ENCODE peak calls at places on chromosomes 13 and 19, in ten cellular contexts. R is progenitor cell of endocrine pancreas, P is endothelial cell, B is WERI-Rb-1, L is neural crest cell, J is fibroblast of the aortic adventitia, W is uterus, E is RWPE1, V is Calu3, S is AG10803. O is an unnamed sample.

GRCh38 chr19:752652-753517 is 2.0 kb downstream of the MISP start:
- DNase-seq in J (peak; percentile 83), V (peak; percentile 87), L (no peak), R (peak; percentile 43), P (no peak), B (no peak), E (peak; percentile 95), W (no peak), S (peak; percentile 83), O (no peak)

GRCh38 chr13:113432509-113433270 is 20.6 kb downstream of the ADPRHL1 start:
- DNase-seq in W (no peak), R (no peak), J (no peak), B (peak; percentile 95), L (no peak), S (no peak), P (no peak), V (no peak), E (no peak), O (no peak)

GRCh38 chr13:109200556-109200955 is 571.1 kb downstream of the MYO16 start:
- DNase-seq in W (no peak), P (no peak), S (no peak), R (no peak), L (no peak), J (no peak), E (no peak), V (no peak), B (no peak), O (no peak)

GRCh38 chr13:78660130-78660857 is 1.3 kb upstream of the OBI1 start:
- DNase-seq in P (peak; percentile 25), V (no peak), L (no peak), S (peak; percentile 3), B (no peak), J (peak; percentile 14), R (no peak), W (no peak), E (no peak), O (peak; percentile 63)

GRCh38 chr13:27259831-27260230 is 8.5 kb downstream of the RPL21 start:
- DNase-seq in W (no peak), L (no peak), B (no peak), S (no peak), P (no peak), J (no peak), R (no peak), V (no peak), E (no peak), O (no peak)

GRCh38 chr19:35544110-35544802 is 1.2 kb upstream of the TMEM147 start:
- DNase-seq in W (no peak), L (no peak), V (no peak), J (no peak), E (no peak), R (no peak), P (no peak), B (no peak), S (no peak), O (no peak)

GRCh38 chr19:33675501-33676124 is 53.9 kb downstream of the CHST8 start:
- DNase-seq in S (no peak), V (no peak), R (no peak), E (no peak), W (no peak), P (no peak), J (no peak), B (peak; percentile 69), L (no peak), O (no peak)

GRCh38 chr19:5293607-5294089 is 47.0 kb downstream of the PTPRS start:
- DNase-seq in B (peak; percentile 84), R (peak; percentile 37), L (peak; percentile 61), J (peak; percentile 30), E (no peak), S (peak; percentile 56), V (no peak), P (peak; percentile 42), W (peak; percentile 43), O (peak; percentile 83)

DNA sequence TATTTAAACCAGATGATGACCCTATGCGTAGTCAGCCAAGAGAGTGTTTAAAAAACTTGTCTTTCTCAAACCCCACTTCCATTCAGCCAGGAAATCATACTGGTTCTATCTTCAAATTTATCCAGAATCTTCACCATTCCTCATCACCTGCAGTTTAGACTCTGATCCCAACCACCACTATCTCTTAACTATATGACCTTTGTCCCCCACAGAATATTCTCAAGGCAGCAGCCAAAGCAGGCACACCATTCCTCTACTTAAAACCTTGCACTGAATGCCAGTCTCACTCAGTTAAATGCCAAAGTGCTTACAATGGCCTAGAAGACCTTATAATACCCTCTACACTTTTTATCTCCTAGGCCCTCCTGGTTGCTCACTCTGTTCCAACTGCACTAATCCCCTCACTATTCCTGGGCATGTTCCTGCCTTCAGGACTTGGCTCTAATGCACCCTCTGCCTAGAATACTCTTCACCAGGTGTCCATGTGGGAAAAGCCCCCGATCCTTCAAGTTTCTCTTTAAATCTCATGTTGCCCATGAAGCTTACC is 10.1 kb downstream of the SUCLA2 start:
- DNase-seq in L (no peak), W (no peak), P (no peak), V (no peak), S (no peak), R (no peak), B (no peak), E (no peak), J (no peak), O (no peak)
- TF ChIP-seq CTCF in L (no peak), W (no peak), P (no peak), V (no peak), S (no peak), R (no peak), B (no peak), E (no peak), J (no peak), O (no peak)

GRCh38 chr13:52868190-52868589 is 19.8 kb upstream of the PCDH8 start:
- DNase-seq in V (no peak), B (no peak), L (no peak), R (no peak), E (no peak), W (no peak), J (no peak), S (no peak), P (no peak), O (no peak)

DNA sequence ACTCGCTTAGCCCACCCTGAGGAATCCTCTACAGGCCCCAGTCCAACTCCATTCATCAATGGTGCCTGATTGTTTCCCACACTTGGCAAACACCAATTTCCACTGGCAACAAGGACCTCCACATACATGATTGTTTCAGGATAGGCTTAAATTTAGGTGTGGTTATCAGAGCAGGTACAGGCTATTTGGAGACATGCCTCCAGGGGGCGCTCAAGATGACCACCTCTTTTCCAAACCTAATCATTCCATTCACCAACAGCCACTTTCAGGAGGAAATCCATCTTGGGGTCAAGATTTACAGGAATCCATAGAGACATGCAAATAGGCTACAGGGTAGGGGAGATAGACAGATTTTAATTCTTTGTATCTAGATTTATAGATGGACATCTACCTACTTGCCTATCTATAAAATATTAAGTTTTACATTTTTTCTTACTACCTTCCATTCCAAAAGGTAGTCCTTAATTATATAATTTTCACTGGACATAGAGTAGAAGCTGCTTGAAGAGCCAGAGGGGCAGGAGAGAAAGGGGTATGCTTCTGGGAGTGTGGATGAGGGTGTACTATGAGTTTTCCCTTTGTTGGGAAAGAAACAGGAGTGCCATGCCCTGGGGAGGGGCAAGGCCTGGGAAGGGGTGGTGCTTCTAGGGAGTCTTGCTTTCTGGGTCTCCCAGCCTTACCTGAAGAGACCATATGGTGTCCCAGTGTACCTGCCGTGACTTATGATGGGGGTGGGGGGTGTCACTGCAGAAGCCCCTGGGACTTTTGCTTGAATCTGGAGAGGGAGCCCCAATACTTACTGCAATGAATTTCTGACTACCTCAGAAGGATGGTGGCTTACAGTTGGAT is 14.1 kb upstream of the PCDH8 start:
- DNase-seq in J (no peak), W (no peak), B (no peak), L (peak; percentile 52), V (peak; percentile 45), S (no peak), R (peak; percentile 47), P (peak; percentile 72), E (peak; percentile 54), O (peak; percentile 51)
- TF ChIP-seq CTCF in J (peak; percentile 26), W (no peak), B (peak; percentile 59), L (peak; percentile 77), V (no peak), S (peak; percentile 46), R (peak; percentile 82), P (peak; percentile 88), E (peak; percentile 64), O (peak; percentile 88)

DNA sequence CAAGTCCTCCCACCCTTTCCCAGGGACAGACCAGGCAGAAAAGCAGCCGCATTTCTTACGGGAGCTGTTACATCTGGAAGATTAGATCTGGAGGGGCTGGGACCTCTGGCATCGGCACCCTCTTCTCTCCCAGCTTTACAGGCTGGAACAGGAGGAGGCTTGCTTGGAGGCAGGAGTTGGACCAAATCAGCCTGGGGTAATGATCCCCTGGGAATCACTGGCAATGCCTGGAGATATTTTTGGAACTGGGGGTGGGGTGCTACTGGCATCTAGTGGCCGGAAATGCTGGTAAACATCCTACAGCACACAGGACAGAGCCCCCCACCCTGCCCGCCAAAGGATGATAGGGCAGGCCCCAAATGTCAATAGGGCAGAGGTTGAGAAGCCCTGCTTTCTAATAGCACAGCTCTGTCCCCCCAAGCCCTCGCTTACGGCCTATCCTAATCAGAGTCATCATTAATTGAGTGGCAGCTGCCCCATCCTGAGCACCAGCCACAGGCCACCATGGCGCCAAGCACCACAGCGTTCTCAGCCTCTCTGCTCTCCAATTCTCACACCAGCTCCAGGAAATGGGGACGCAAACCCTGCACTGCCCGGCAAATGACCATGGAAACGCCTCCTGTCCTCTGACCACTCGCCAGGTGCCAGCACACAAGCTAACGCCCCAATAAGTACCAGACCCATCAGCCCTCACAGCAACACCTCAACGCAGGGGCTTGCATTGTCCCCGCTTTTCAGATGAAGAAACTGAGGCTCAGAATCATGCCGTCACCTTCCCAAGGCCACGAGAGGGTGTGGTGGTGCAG is 20.6 kb downstream of the LRRC4B start:
- DNase-seq in P (no peak), W (no peak), J (no peak), S (no peak), L (no peak), E (no peak), B (no peak), V (no peak), R (no peak), O (peak; percentile 35)
- TF ChIP-seq CTCF in P (no peak), W (no peak), J (no peak), S (no peak), L (no peak), E (no peak), B (no peak), V (no peak), R (no peak), O (peak; percentile 33)

DNA sequence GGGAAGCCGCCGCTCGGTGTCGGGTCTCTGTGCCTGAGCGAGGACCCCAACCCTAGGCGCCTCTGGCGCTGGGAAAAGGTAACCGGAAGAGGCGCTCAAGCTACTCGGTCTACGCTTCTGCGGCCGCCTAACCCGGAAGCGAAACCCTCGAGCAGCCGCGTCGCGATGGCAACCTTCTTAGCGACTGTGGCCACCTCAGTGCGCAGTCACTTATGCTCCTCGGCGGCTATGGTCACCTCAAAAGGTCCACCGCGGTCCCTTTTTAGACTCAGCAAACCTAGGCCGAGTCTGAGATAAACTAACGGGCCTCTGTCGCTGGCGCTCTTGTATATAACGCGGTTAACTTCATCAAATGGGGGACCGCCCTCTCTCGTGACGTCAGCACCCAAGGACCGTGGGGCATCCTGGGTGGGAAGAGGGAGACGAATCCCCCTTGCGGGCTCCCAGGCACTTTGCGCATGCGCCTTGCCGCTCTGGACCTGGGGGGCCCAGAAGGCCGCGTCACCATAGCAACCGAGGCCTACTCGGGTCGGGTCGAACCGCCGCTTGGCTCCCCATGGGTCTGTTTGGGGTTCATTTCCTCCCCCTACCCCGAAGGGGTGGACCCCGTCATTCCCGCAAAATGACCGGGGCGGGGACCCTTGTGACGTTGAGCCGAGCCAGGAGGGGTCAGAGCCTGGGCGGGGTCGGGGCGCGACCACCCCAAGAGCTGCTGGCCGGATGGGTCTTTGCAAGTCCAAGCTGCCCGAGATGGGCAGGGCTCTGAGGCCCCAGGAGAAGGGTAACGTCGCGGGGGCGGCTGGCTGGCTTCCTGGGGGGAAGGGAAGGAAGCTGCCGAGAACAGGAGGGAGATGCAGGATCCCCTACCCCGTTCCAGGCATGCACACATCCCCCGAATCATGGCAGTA is at the start of gene GTF2F1:
- DNase-seq in P (peak; percentile 92), E (peak; percentile 99), L (peak; percentile 93), J (peak; percentile 96), R (peak; percentile 87), W (peak; percentile 96), S (peak; percentile 95), V (peak; percentile 87), B (peak; percentile 96), O (peak; percentile 95)
- TF ChIP-seq CTCF in P (no peak), E (no peak), L (no peak), J (peak; percentile 29), R (peak; percentile 35), W (peak; percentile 24), S (peak; percentile 17), V (no peak), B (peak; percentile 26), O (peak; percentile 13)